ENCODE peak calls at places on chromosomes 1 and 21, in four cellular contexts. One of them, this sample, is unnamed.
A peak's percentile ranks its signal among the peaks of the same experiment; 100 is the strongest.

GRCh38 chr1:164771568-164772350 is 212.8 kb downstream of the PBX1 start:
- DNase-seq in heart left ventricle: no peak
- DNase-seq in esophagus squamous epithelium: no peak
- DNase-seq in IMR-90: peak; percentile 73
- DNase-seq in this sample: no peak

GRCh38 chr21:37045139-37045538 is 27.7 kb downstream of the PIGP start:
- DNase-seq in IMR-90: no peak
- DNase-seq in heart left ventricle: no peak
- DNase-seq in esophagus squamous epithelium: no peak
- DNase-seq in this sample: peak; percentile 35

GRCh38 chr1:176515310-176515709 is 52.3 kb downstream of the PAPPA2 start:
- DNase-seq in esophagus squamous epithelium: no peak
- DNase-seq in IMR-90: peak; percentile 8
- DNase-seq in heart left ventricle: no peak
- DNase-seq in this sample: no peak

GRCh38 chr1:53408013-53408754 is 51.0 kb upstream of the DMRTB1 start:
- DNase-seq in heart left ventricle: no peak
- DNase-seq in esophagus squamous epithelium: no peak
- DNase-seq in IMR-90: peak; percentile 39
- DNase-seq in this sample: no peak

GRCh38 chr1:171983584-171983983 is 142.3 kb downstream of the DNM3 start:
- DNase-seq in esophagus squamous epithelium: no peak
- DNase-seq in heart left ventricle: no peak
- DNase-seq in IMR-90: peak; percentile 32
- DNase-seq in this sample: no peak

GRCh38 chr21:42233067-42233981 is 14.4 kb downstream of the ABCG1 start:
- DNase-seq in esophagus squamous epithelium: no peak
- DNase-seq in heart left ventricle: peak; percentile 89
- DNase-seq in IMR-90: peak; percentile 20
- DNase-seq in this sample: peak; percentile 67

GRCh38 chr1:25019351-25020172 is 89.5 kb upstream of the RUNX3 start:
- DNase-seq in esophagus squamous epithelium: no peak
- DNase-seq in heart left ventricle: no peak
- DNase-seq in IMR-90: no peak
- DNase-seq in this sample: peak; percentile 56

GRCh38 chr1:20199410-20199809 is 13.1 kb upstream of the PLA2G2C start:
- DNase-seq in esophagus squamous epithelium: no peak
- DNase-seq in IMR-90: no peak
- DNase-seq in heart left ventricle: no peak
- DNase-seq in this sample: no peak

GRCh38 chr1:225822655-225823403 is 12.9 kb downstream of the EPHX1 start:
- DNase-seq in esophagus squamous epithelium: no peak
- DNase-seq in IMR-90: no peak
- DNase-seq in heart left ventricle: no peak
- DNase-seq in this sample: no peak

GRCh38 chr1:921011-921837 is 2.5 kb upstream of the SAMD11 start:
- DNase-seq in esophagus squamous epithelium: no peak
- DNase-seq in heart left ventricle: peak; percentile 80
- DNase-seq in IMR-90: peak; percentile 71
- DNase-seq in this sample: no peak

GRCh38 chr1:214332950-214333798 is 52.2 kb downstream of the SMYD2 start:
- DNase-seq in IMR-90: peak; percentile 65
- DNase-seq in heart left ventricle: peak; percentile 67
- DNase-seq in esophagus squamous epithelium: no peak
- DNase-seq in this sample: peak; percentile 32

GRCh38 chr1:88783145-88783544 is 99.1 kb downstream of the PKN2 start:
- DNase-seq in IMR-90: no peak
- DNase-seq in esophagus squamous epithelium: no peak
- DNase-seq in heart left ventricle: no peak
- DNase-seq in this sample: no peak

GRCh38 chr1:15172405-15173259 is 19.1 kb downstream of the TMEM51 start:
- DNase-seq in IMR-90: peak; percentile 51
- DNase-seq in esophagus squamous epithelium: no peak
- DNase-seq in heart left ventricle: peak; percentile 46
- DNase-seq in this sample: no peak

GRCh38 chr1:109793486-109794318 is 30.0 kb upstream of the EPS8L3 start:
- DNase-seq in esophagus squamous epithelium: no peak
- DNase-seq in IMR-90: peak; percentile 81
- DNase-seq in heart left ventricle: peak; percentile 48
- DNase-seq in this sample: no peak

GRCh38 chr1:100322436-100323211 is 29.7 kb upstream of the CDC14A start:
- DNase-seq in heart left ventricle: no peak
- DNase-seq in esophagus squamous epithelium: no peak
- DNase-seq in IMR-90: peak; percentile 31
- DNase-seq in this sample: no peak

GRCh38 chr1:23980725-23981063 is 567 bp upstream of the SRSF10 start:
- DNase-seq in esophagus squamous epithelium: no peak
- DNase-seq in heart left ventricle: no peak
- DNase-seq in IMR-90: peak; percentile 64
- DNase-seq in this sample: peak; percentile 44
- TF ChIP-seq POLR2A in esophagus squamous epithelium: no peak
- TF ChIP-seq POLR2A in heart left ventricle: no peak
- TF ChIP-seq POLR2A in IMR-90: no peak
- TF ChIP-seq POLR2A in this sample: no peak

DNA sequence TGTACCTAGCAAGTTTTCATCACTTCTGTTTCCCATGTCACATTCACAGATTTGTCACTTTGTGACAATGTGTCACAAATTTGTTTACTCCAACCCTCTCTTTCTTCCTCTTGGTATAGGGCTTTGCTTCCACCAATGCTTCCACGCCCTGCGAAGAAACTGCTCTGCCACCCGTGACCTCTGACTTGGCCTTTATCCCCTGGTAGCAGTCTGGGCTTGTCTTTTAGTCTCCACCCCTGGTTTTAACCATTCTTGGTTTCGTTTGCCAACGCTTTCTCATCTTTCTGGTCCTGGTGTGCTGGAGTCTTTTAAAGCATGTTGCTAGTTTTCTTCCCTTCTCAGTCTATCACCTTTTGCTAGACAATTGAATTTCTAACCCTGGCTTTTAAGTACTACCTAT is 8.1 kb downstream of the TACSTD2 start:
- DNase-seq in esophagus squamous epithelium: no peak
- DNase-seq in IMR-90: no peak
- DNase-seq in heart left ventricle: no peak
- DNase-seq in this sample: no peak
- TF ChIP-seq POLR2A in esophagus squamous epithelium: no peak
- TF ChIP-seq POLR2A in IMR-90: no peak
- TF ChIP-seq POLR2A in heart left ventricle: no peak
- TF ChIP-seq POLR2A in this sample: no peak

GRCh38 chr1:125119024-125119441 is 3934.3 kb downstream of the SRGAP2C start:
- DNase-seq in esophagus squamous epithelium: no peak
- DNase-seq in heart left ventricle: no peak
- DNase-seq in IMR-90: no peak
- DNase-seq in this sample: no peak
- TF ChIP-seq POLR2A in esophagus squamous epithelium: no peak
- TF ChIP-seq POLR2A in heart left ventricle: no peak
- TF ChIP-seq POLR2A in IMR-90: no peak
- TF ChIP-seq POLR2A in this sample: no peak

GRCh38 chr1:38005195-38006007 is at the start of gene FHL3:
- DNase-seq in heart left ventricle: peak; percentile 83
- DNase-seq in esophagus squamous epithelium: no peak
- DNase-seq in IMR-90: peak; percentile 33
- DNase-seq in this sample: peak; percentile 64
- TF ChIP-seq POLR2A in heart left ventricle: peak; percentile 11
- TF ChIP-seq POLR2A in esophagus squamous epithelium: no peak
- TF ChIP-seq POLR2A in IMR-90: peak; percentile 43
- TF ChIP-seq POLR2A in this sample: no peak